ENCODE peak calls at places on chromosomes 6 and 20, in ten cellular contexts. Q is Panc1; I is GM13976; C is transverse colon; A is BJ; U is fibroblast of mammary gland; N is RWPE1; D is activated CD8-positive, alpha-beta memory T cell treated with anti-CD3 and anti-CD28 coated beads for 48 hours; V is activated effector memory CD4-positive, alpha-beta T cell treated with anti-CD3 and anti-CD28 coated beads, Interleukin-2, amount 50 U/mL, for 16 hours; J is mesendoderm. Z is an unnamed sample.

GRCh38 chr6:17870302-17871168 is 116.9 kb downstream of the KIF13A start:
- DNase-seq in Q (no peak), I (no peak), C (no peak), A (no peak), U (no peak), N (no peak), D (no peak), V (no peak), J (no peak), Z (no peak)

GRCh38 chr6:134182528-134182927 is 130.1 kb upstream of the SLC2A12 start:
- DNase-seq in Q (no peak), I (no peak), C (no peak), A (no peak), U (no peak), N (no peak), D (no peak), V (no peak), J (peak), Z (no peak)

GRCh38 chr6:100181309-100181708 is 187.3 kb upstream of the MCHR2 start:
- DNase-seq in Q (no peak), I (no peak), C (no peak), A (no peak), U (no peak), N (no peak), D (no peak), V (no peak), J (no peak), Z (no peak)

GRCh38 chr6:87197547-87197946 is 42.2 kb downstream of the ZNF292 start:
- DNase-seq in Q (no peak), I (peak), C (no peak), A (no peak), U (no peak), N (no peak), D (no peak), V (no peak), J (no peak), Z (no peak)

GRCh38 chr20:2156666-2157624 is 55.3 kb downstream of the STK35 start:
- DNase-seq in Q (no peak), I (no peak), C (no peak), A (no peak), U (peak), N (no peak), D (no peak), V (no peak), J (no peak), Z (no peak)

GRCh38 chr20:41574802-41575389 is 43.3 kb downstream of the CHD6 start:
- DNase-seq in Q (no peak), I (no peak), C (no peak), A (no peak), U (no peak), N (no peak), D (no peak), V (no peak), J (peak), Z (no peak)

GRCh38 chr6:157456524-157456829 is 75.5 kb downstream of the ZDHHC14 start:
- DNase-seq in Q (no peak), I (peak), C (no peak), A (no peak), U (no peak), N (no peak), D (no peak), V (no peak), J (no peak), Z (no peak)

GRCh38 chr6:152240983-152241766 is 396.0 kb downstream of the SYNE1 start:
- DNase-seq in Q (no peak), I (no peak), C (no peak), A (no peak), U (no peak), N (no peak), D (no peak), V (no peak), J (no peak), Z (no peak)

GRCh38 chr20:2814587-2815051 is at the start of gene C20orf141:
- DNase-seq in Q (peak), I (no peak), C (peak), A (peak), U (peak), N (peak), D (no peak), V (no peak), J (peak), Z (no peak)

GRCh38 chr20:57008217-57008616 is 258.2 kb downstream of the BMP7 start:
- DNase-seq in Q (no peak), I (no peak), C (no peak), A (peak), U (no peak), N (peak), D (no peak), V (no peak), J (no peak), Z (no peak)

GRCh38 chr20:41507851-41508250 is 110.3 kb downstream of the CHD6 start:
- DNase-seq in Q (no peak), I (no peak), C (no peak), A (no peak), U (no peak), N (no peak), D (no peak), V (no peak), J (no peak), Z (no peak)

GRCh38 chr6:78462728-78463127 is 404.6 kb upstream of the IRAK1BP1 start:
- DNase-seq in Q (no peak), I (no peak), C (no peak), A (no peak), U (no peak), N (peak), D (no peak), V (no peak), J (no peak), Z (no peak)

GRCh38 chr20:25533920-25534700 is 51.2 kb downstream of the NINL start:
- DNase-seq in Q (no peak), I (no peak), C (no peak), A (no peak), U (no peak), N (no peak), D (no peak), V (no peak), J (no peak), Z (no peak)

GRCh38 chr6:163177892-163178420 is 236.6 kb upstream of the QKI start:
- DNase-seq in Q (no peak), I (no peak), C (no peak), A (no peak), U (no peak), N (no peak), D (no peak), V (no peak), J (no peak), Z (no peak)

GRCh38 chr6:44058617-44059358 is 68.5 kb downstream of the MRPL14 start:
- DNase-seq in Q (peak), I (peak), C (peak), A (peak), U (peak), N (peak), D (no peak), V (no peak), J (peak), Z (peak)

GRCh38 chr6:158219229-158219628 is 51.1 kb downstream of the GTF2H5 start:
- DNase-seq in Q (no peak), I (no peak), C (peak), A (peak), U (peak), N (peak), D (no peak), V (no peak), J (no peak), Z (no peak)

GRCh38 chr6:63425493-63425892 is 105.7 kb upstream of the LGSN start:
- DNase-seq in Q (no peak), I (no peak), C (no peak), A (no peak), U (no peak), N (no peak), D (no peak), V (no peak), J (no peak), Z (no peak)

GRCh38 chr6:53926505-53926904 is 131.7 kb downstream of the LRRC1 start:
- DNase-seq in Q (no peak), I (no peak), C (no peak), A (no peak), U (peak), N (peak), D (no peak), V (no peak), J (peak), Z (no peak)

GRCh38 chr6:20583447-20583806 is 49.2 kb downstream of the CDKAL1 start:
- DNase-seq in Q (no peak), I (no peak), C (no peak), A (no peak), U (no peak), N (no peak), D (no peak), V (no peak), J (no peak), Z (no peak)

GRCh38 chr6:105087571-105088211 is 92.1 kb downstream of the POPDC3 start:
- DNase-seq in Q (no peak), I (peak), C (peak), A (no peak), U (peak), N (peak), D (no peak), V (no peak), J (peak), Z (no peak)

GRCh38 chr6:33414592-33415271 is 3.2 kb downstream of the CUTA start:
- DNase-seq in Q (no peak), I (no peak), C (no peak), A (no peak), U (no peak), N (no peak), D (no peak), V (no peak), J (peak), Z (no peak)

GRCh38 chr6:111555041-111555440 is 50.6 kb downstream of the TRAF3IP2 start:
- DNase-seq in Q (no peak), I (no peak), C (no peak), A (peak), U (peak), N (no peak), D (no peak), V (no peak), J (no peak), Z (no peak)

GRCh38 chr6:16901777-16902176 is 140.5 kb upstream of the ATXN1 start:
- DNase-seq in Q (no peak), I (no peak), C (peak), A (peak), U (peak), N (peak), D (no peak), V (no peak), J (no peak), Z (peak)

GRCh38 chr6:24125980-24126379 is at the start of gene NRSN1:
- DNase-seq in Q (no peak), I (no peak), C (no peak), A (no peak), U (no peak), N (peak), D (no peak), V (no peak), J (peak), Z (no peak)

GRCh38 chr6:21883929-21884328 is 290.4 kb downstream of the SOX4 start:
- DNase-seq in Q (no peak), I (no peak), C (no peak), A (no peak), U (no peak), N (no peak), D (no peak), V (no peak), J (no peak), Z (no peak)

GRCh38 chr6:44263357-44264100 is 1.8 kb downstream of the NFKBIE start:
- DNase-seq in Q (no peak), I (peak), C (peak), A (no peak), U (no peak), N (no peak), D (no peak), V (peak), J (no peak), Z (no peak)

GRCh38 chr6:43984442-43985321 is 142.6 kb downstream of the MRPL14 start:
- DNase-seq in Q (no peak), I (no peak), C (no peak), A (no peak), U (peak), N (no peak), D (no peak), V (no peak), J (no peak), Z (no peak)